ENCODE peak calls at places on chromosomes 4 and X, in four cellular contexts. T is RWPE1, O is left lung, A is AG10803. D is an unnamed sample.

GRCh38 chrX:47191331-47191730 is 2.3 kb upstream of the UBA1 start:
- DNase-seq in T (peak), O (no peak), A (no peak), D (peak)

GRCh38 chr4:44448548-44449443 is at the start of gene KCTD8:
- DNase-seq in A (peak), T (peak), O (peak), D (peak)

GRCh38 chrX:154360155-154360713 is 14.2 kb downstream of the FLNA start:
- DNase-seq in O (no peak), T (no peak), A (no peak), D (no peak)

GRCh38 chrX:96563663-96564062 is 121.0 kb upstream of the DIAPH2 start:
- DNase-seq in O (no peak), T (no peak), A (peak), D (no peak)

GRCh38 chr4:113588895-113589668 is 172.5 kb downstream of the CAMK2D start:
- DNase-seq in T (no peak), A (no peak), O (no peak), D (no peak)

GRCh38 chr4:122584517-122584916 is 36.3 kb downstream of the IL21 start:
- DNase-seq in A (peak), T (peak), O (no peak), D (no peak)

GRCh38 chr4:8738471-8738931 is 133.1 kb downstream of the HMX1 start:
- DNase-seq in T (no peak), A (no peak), O (no peak), D (no peak)

GRCh38 chr4:39587881-39588280 is 50.8 kb downstream of the SMIM14 start:
- DNase-seq in A (peak), T (no peak), O (no peak), D (no peak)

GRCh38 chrX:137032841-137033773 is 688 bp downstream of the GPR101 start:
- DNase-seq in A (no peak), T (no peak), O (no peak), D (no peak)

GRCh38 chrX:74382613-74383012 is 38.7 kb upstream of the SLC16A2 start:
- DNase-seq in T (peak), A (peak), O (peak), D (peak)

GRCh38 chr4:4415806-4416805 is 29.2 kb downstream of the NSG1 start:
- DNase-seq in A (no peak), T (no peak), O (no peak), D (no peak)

GRCh38 chr4:3368841-3369760 is 72.7 kb upstream of the HGFAC start:
- DNase-seq in A (no peak), O (no peak), T (no peak), D (no peak)

GRCh38 chr4:24646777-24647460 is 62.6 kb upstream of the DHX15 start:
- DNase-seq in T (no peak), O (no peak), A (no peak), D (no peak)

GRCh38 chrX:29315931-29316330 is 728.7 kb downstream of the IL1RAPL1 start:
- DNase-seq in O (no peak), T (no peak), A (no peak), D (no peak)

GRCh38 chr4:8464376-8464775 is 23.8 kb downstream of the TRMT44 start:
- DNase-seq in A (no peak), O (no peak), T (no peak), D (no peak)

GRCh38 chr4:80732010-80732409 is 298.5 kb upstream of the BMP3 start:
- DNase-seq in O (no peak), T (no peak), A (peak), D (no peak)

GRCh38 chr4:158729716-158730559 is 6.7 kb upstream of the PPID start:
- DNase-seq in T (peak), O (peak), A (peak), D (peak)

GRCh38 chr4:60648774-60649173 is 551.4 kb upstream of the ADGRL3 start:
- DNase-seq in A (no peak), T (peak), O (no peak), D (no peak)

GRCh38 chr4:186621959-186622553 is 66.7 kb upstream of the MTNR1A start:
- DNase-seq in A (peak), O (no peak), T (peak), D (no peak)

GRCh38 chrX:67346225-67346624 is 197.6 kb upstream of the AR start:
- DNase-seq in A (no peak), O (no peak), T (no peak), D (no peak)

GRCh38 chrX:27735914-27736313 is 71.9 kb upstream of the MAGEB10 start:
- DNase-seq in O (no peak), A (no peak), T (no peak), D (no peak)

GRCh38 chr4:8737601-8738279 is 133.9 kb downstream of the HMX1 start:
- DNase-seq in T (no peak), A (no peak), O (no peak), D (no peak)

GRCh38 chr4:55345980-55346850 is at the start of gene SRD5A3:
- DNase-seq in A (peak), T (peak), O (peak), D (peak)
- TF ChIP-seq CTCF in A (peak), T (peak), O (peak), D (peak)

GRCh38 chr4:126583509-126583908 is 1049.2 kb upstream of the INTU start:
- DNase-seq in T (no peak), A (peak), O (no peak), D (no peak)

DNA sequence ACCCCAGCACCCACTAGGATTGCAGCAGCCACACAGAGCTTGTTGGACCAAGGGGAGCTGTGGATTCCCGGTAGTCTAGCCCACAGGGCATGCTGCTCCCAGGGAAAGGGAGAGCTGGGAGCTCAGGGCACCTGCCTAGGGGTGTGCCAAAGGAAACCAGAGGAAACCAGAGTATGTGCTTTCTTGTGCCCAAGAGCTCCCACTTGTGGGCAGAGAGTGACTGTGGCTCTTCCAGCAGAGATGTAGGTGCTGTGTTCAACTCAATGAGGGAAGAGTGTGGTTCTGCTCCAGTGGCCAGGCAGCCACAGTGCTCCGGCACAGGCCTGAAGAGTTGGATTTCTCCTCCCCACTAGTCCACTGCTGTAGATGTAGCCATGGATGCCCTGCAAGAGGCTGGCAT is 1050.0 kb upstream of the INTU start:
- DNase-seq in T (no peak), O (no peak), A (no peak), D (no peak)
- TF ChIP-seq CTCF in T (no peak), O (no peak), A (peak), D (no peak)

GRCh38 chr4:183362036-183362435 is 39.8 kb upstream of the CLDN24 start:
- DNase-seq in O (no peak), T (no peak), A (no peak), D (no peak)

GRCh38 chr4:183364025-183364424 is 41.8 kb upstream of the CLDN24 start:
- DNase-seq in T (no peak), O (no peak), A (no peak), D (no peak)

GRCh38 chr4:183360161-183360919 is 38.1 kb upstream of the CLDN24 start:
- DNase-seq in A (peak), O (no peak), T (no peak), D (no peak)

GRCh38 chr4:183366436-183366835 is 44.2 kb upstream of the CLDN24 start:
- DNase-seq in T (no peak), O (no peak), A (no peak), D (no peak)

GRCh38 chr4:183362916-183363542 is 40.8 kb upstream of the CLDN24 start:
- DNase-seq in A (peak), O (no peak), T (no peak), D (no peak)
- TF ChIP-seq CTCF in A (peak), O (no peak), T (no peak), D (no peak)

GRCh38 chr4:115873048-115873447 is 759.6 kb upstream of the NDST4 start:
- DNase-seq in A (no peak), T (no peak), O (no peak), D (no peak)
- TF ChIP-seq CTCF in A (no peak), T (no peak), O (no peak), D (no peak)

GRCh38 chrX:53047228-53047627 is 1.4 kb upstream of the GPR173 start:
- DNase-seq in T (no peak), A (no peak), O (no peak), D (no peak)
- TF ChIP-seq CTCF in T (no peak), A (peak), O (peak), D (no peak)

GRCh38 chr4:6046526-6047129 is 28.4 kb upstream of the C4orf50 start:
- DNase-seq in A (no peak), T (no peak), O (no peak), D (no peak)

GRCh38 chr4:6043843-6044242 is 25.6 kb upstream of the C4orf50 start:
- DNase-seq in O (no peak), T (no peak), A (no peak), D (no peak)

GRCh38 chr4:6043188-6043587 is 25.0 kb upstream of the C4orf50 start:
- DNase-seq in O (no peak), T (no peak), A (no peak), D (no peak)

GRCh38 chr4:6044276-6044675 is 26.0 kb upstream of the C4orf50 start:
- DNase-seq in A (no peak), O (no peak), T (no peak), D (no peak)

DNA sequence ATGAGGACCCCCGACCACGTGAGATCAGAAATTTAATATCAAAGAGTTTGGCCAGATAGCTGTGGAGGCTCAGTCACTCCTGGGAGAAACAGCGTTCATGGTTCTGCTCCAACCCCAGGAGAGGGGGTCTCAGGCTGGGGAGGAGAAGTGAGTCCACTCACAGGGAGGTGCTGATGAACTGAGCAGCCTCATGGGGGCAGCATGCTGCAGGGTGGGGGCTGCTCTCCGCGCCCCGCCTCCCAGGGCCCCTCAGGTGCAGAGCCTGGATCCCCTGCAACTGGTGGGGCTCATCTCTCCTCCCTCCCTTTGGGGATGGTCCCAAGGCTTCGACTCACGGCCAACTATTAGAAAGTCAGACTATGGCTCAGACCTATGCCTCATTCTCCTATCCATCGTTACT is 26.6 kb upstream of the C4orf50 start:
- DNase-seq in A (no peak), O (no peak), T (no peak), D (no peak)
- TF ChIP-seq CTCF in A (no peak), O (no peak), T (no peak), D (no peak)

GRCh38 chr4:92163348-92163747 is 140.4 kb upstream of the GRID2 start:
- DNase-seq in T (no peak), O (no peak), A (no peak), D (no peak)
- TF ChIP-seq CTCF in T (no peak), O (no peak), A (no peak), D (no peak)

GRCh38 chr4:153647975-153648374 is 36.1 kb upstream of the TLR2 start:
- DNase-seq in A (no peak), T (no peak), O (no peak), D (no peak)

GRCh38 chr4:153651961-153652784 is 31.9 kb upstream of the TLR2 start:
- DNase-seq in O (no peak), A (no peak), T (peak), D (no peak)

GRCh38 chr4:153645183-153645582 is 38.9 kb upstream of the TLR2 start:
- DNase-seq in O (no peak), A (no peak), T (no peak), D (no peak)

GRCh38 chr4:153651041-153651960 is 32.8 kb upstream of the TLR2 start:
- DNase-seq in O (peak), T (no peak), A (no peak), D (peak)

DNA sequence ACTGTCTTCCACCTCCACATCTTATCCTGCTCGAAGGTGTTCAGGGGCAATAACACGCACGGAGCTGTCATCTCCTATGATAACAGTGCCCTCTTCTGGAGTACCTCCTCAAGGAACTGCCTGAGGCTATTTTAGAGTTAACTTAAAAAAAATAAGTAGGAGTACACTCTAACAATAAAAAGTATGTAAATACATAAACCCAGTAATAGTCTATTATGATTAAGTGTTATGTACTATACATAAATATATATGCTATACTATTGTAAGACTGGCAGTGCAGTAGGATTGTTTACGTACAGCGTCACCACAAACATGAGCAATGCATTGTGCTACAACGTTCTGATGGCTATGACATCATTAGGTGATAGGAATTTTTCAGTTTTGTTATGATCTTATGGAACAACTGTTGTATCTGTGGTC is 34.5 kb upstream of the TLR2 start:
- DNase-seq in A (peak), O (no peak), T (no peak), D (no peak)
- TF ChIP-seq CTCF in A (peak), O (no peak), T (no peak), D (no peak)

GRCh38 chr4:144575181-144575580 is 70.8 kb upstream of the HHIP start:
- DNase-seq in A (peak), O (no peak), T (no peak), D (no peak)
- TF ChIP-seq CTCF in A (no peak), O (no peak), T (no peak), D (no peak)

DNA sequence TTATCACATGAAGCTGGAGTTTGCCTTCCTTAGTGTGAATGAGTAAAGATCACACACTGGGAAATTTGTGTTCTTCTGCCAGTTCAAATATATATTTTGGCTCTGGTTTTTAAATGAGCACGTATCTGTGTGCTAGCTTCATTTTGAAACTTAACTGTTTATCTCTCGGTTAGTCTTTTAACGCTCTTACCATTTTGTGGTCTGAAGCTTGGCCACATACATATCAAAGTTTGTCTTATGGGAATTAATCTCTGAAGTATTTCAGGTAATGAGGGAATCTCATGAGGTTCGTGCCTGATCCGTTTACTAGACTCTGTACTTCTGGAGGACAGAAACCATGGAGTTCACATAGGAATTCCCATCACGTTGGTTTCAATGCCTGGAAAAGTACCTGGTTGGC is 13.8 kb downstream of the ATP10D start:
- DNase-seq in O (no peak), A (no peak), T (no peak), D (no peak)
- TF ChIP-seq CTCF in O (no peak), A (no peak), T (no peak), D (no peak)